ENCODE peak calls at places on chromosomes 16 and 17, in six cellular contexts. M is PC-9, J is neural progenitor cell, Z is PC-3, H is GM23248, Y is hepatocyte. B is an unnamed sample. For H3K79me2 and H3K36me3, the result is how much of the 10 kb centered on the place peaks cover.

GRCh38 chr16:73616186-73616585 is 568.3 kb upstream of the ZFHX3 start:
- DNase-seq in H (no peak), J (peak), Z (no peak), M (no peak), Y (no peak), B (no peak)

GRCh38 chr16:27025581-27025980 is 41.1 kb upstream of the C16orf82 start:
- DNase-seq in M (no peak), H (no peak), Y (no peak), J (no peak), Z (no peak), B (no peak)

GRCh38 chr16:71436473-71436872 is 5.4 kb downstream of the TLE7 start:
- DNase-seq in J (no peak), Y (no peak), M (no peak), Z (no peak), H (no peak), B (no peak)

GRCh38 chr16:81604960-81605383 is 160.4 kb downstream of the CMIP start:
- DNase-seq in Z (peak), J (no peak), H (peak), M (no peak), Y (peak), B (no peak)

GRCh38 chr17:4998027-4998665 is 396 bp downstream of the KIF1C start:
- DNase-seq in H (no peak), M (no peak), J (peak), Y (no peak), Z (no peak), B (no peak)

GRCh38 chr17:83186751-83187421 is 107.5 kb downstream of the METRNL start:
- DNase-seq in Z (no peak), J (no peak), H (no peak), M (no peak), Y (no peak), B (peak)

GRCh38 chr17:10727192-10727591 is 2.6 kb downstream of the TMEM220 start:
- DNase-seq in M (no peak), H (peak), Z (peak), J (no peak), Y (no peak), B (no peak)

GRCh38 chr16:77840623-77841274 is 52.4 kb downstream of the VAT1L start:
- DNase-seq in J (no peak), Z (no peak), M (no peak), Y (no peak), H (peak), B (no peak)

GRCh38 chr17:61551255-61551742 is 39.7 kb downstream of the NACA2 start:
- DNase-seq in M (no peak), Z (peak), Y (peak), J (peak), H (peak), B (no peak)

GRCh38 chr17:9427460-9428315 is 147.9 kb downstream of the STX8 start:
- DNase-seq in Z (no peak), J (no peak), Y (no peak), M (no peak), H (no peak), B (no peak)

GRCh38 chr16:75801307-75801706 is 75.0 kb upstream of the CPHXL start:
- DNase-seq in Z (peak), J (no peak), M (no peak), H (peak), Y (no peak), B (no peak)

GRCh38 chr17:72525225-72525988 is 404.6 kb downstream of the SOX9 start:
- DNase-seq in H (no peak), Z (no peak), J (no peak), Y (peak), M (no peak), B (no peak)

GRCh38 chr17:79612468-79613194 is 1.8 kb upstream of the RBFOX3 start:
- DNase-seq in Z (peak), H (peak), J (peak), Y (peak), M (peak), B (peak)

GRCh38 chr16:68412061-68412460 is 36.2 kb downstream of the SMPD3 start:
- DNase-seq in Z (no peak), J (no peak), M (no peak), Y (no peak), H (no peak), B (no peak)

GRCh38 chr17:16080366-16080765 is 80.7 kb downstream of the TTC19 start:
- DNase-seq in Y (no peak), H (no peak), Z (no peak), J (no peak), M (no peak), B (no peak)

GRCh38 chr16:19132898-19133297 is 19.1 kb downstream of the ITPRIPL2 start:
- DNase-seq in J (no peak), Z (no peak), M (no peak), H (no peak), Y (no peak), B (no peak)

GRCh38 chr17:31248986-31249385 is 48.1 kb downstream of the OMG start:
- DNase-seq in H (peak), M (peak), Y (no peak), J (no peak), Z (peak), B (no peak)

GRCh38 chr17:17161759-17162158 is 44.4 kb downstream of the PLD6 start:
- DNase-seq in J (no peak), M (no peak), H (no peak), Z (no peak), Y (no peak), B (no peak)

GRCh38 chr17:10092595-10092994 is 105.8 kb downstream of the GAS7 start:
- DNase-seq in H (no peak), Z (no peak), M (no peak), Y (no peak), J (no peak), B (no peak)

GRCh38 chr16:85347213-85347591 is 234.9 kb upstream of the CIBAR2 start:
- DNase-seq in H (peak), Z (no peak), Y (peak), M (peak), J (peak), B (peak)

GRCh38 chr17:9389116-9389515 is 186.5 kb downstream of the STX8 start:
- DNase-seq in H (peak), M (peak), J (no peak), Y (peak), Z (peak), B (no peak)

GRCh38 chr16:28324235-28324886 is 32.0 kb downstream of the SBK1 start:
- DNase-seq in Z (peak), M (no peak), J (no peak), H (no peak), Y (peak), B (no peak)

GRCh38 chr17:9924735-9925191 is 19.7 kb upstream of the RCVRN start:
- DNase-seq in J (peak), Z (peak), Y (peak), M (peak), H (peak), B (peak)

GRCh38 chr17:47728214-47728877 is 4.7 kb upstream of the TBX21 start:
- DNase-seq in H (no peak), J (no peak), Z (no peak), M (no peak), Y (no peak), B (no peak)

GRCh38 chr17:74449773-74450172 is 16.7 kb upstream of the CD300A start:
- DNase-seq in Z (no peak), H (no peak), Y (no peak), M (no peak), J (no peak), B (no peak)

GRCh38 chr17:77790143-77790829 is 168.2 kb upstream of the TNRC6C start:
- DNase-seq in J (peak), H (no peak), M (no peak), Y (no peak), Z (no peak), B (no peak)

GRCh38 chr16:73354426-73354825 is 306.5 kb upstream of the ZFHX3 start:
- DNase-seq in J (peak), M (no peak), H (no peak), Z (no peak), Y (no peak), B (no peak)

GRCh38 chr17:61746248-61746985 is 116.9 kb downstream of the BRIP1 start:
- DNase-seq in H (no peak), Z (no peak), J (no peak), Y (no peak), M (no peak), B (no peak)

GRCh38 chr16:25033852-25034251 is 18.7 kb upstream of the ARHGAP17 start:
- DNase-seq in Z (no peak), Y (no peak), M (no peak), H (peak), J (no peak), B (no peak)

GRCh38 chr17:58661499-58661898 is 30.3 kb downstream of the TEX14 start:
- DNase-seq in Y (no peak), J (no peak), M (no peak), Z (no peak), H (no peak), B (no peak)

GRCh38 chr17:28935744-28936460 is 15.4 kb downstream of the PHF12 start:
- DNase-seq in Z (no peak), H (no peak), Y (no peak), J (no peak), M (no peak), B (no peak)

GRCh38 chr17:33689725-33690124 is 396.6 kb upstream of the ASIC2 start:
- DNase-seq in H (peak), Z (peak), J (no peak), M (no peak), Y (no peak), B (no peak)

GRCh38 chr17:1731194-1731506 is 6.6 kb downstream of the WDR81 start:
- DNase-seq in Z (no peak), M (no peak), J (no peak), H (no peak), Y (no peak), B (no peak)

GRCh38 chr17:1730004-1730344 is 5.5 kb downstream of the WDR81 start:
- DNase-seq in Y (no peak), M (no peak), J (no peak), H (no peak), Z (no peak), B (no peak)

GRCh38 chr17:1732241-1733046 is 7.9 kb downstream of the WDR81 start:
- DNase-seq in M (no peak), Y (no peak), H (no peak), J (no peak), Z (no peak), B (no peak)

GRCh38 chr17:1733047-1733357 is 8.5 kb downstream of the WDR81 start:
- DNase-seq in M (no peak), Z (no peak), Y (no peak), H (no peak), J (no peak), B (no peak)

GRCh38 chr17:1730345-1731193 is 6.1 kb downstream of the WDR81 start:
- DNase-seq in H (peak), Y (peak), J (no peak), M (peak), Z (no peak), B (no peak)
- H2AFZ ChIP-seq in H (no peak), Y (no peak), J (no peak), M (no peak), Z (no peak), B (no peak)

GRCh38 chr16:2970563-2970962 is 1.4 kb downstream of the PAQR4 start:
- DNase-seq in H (no peak), J (no peak), Z (no peak), Y (no peak), M (no peak), B (no peak)
- H3K79me2 ChIP-seq in H (under half), J (under half), Z (under half), Y (under half), M (under half), B (half or more)

DNA sequence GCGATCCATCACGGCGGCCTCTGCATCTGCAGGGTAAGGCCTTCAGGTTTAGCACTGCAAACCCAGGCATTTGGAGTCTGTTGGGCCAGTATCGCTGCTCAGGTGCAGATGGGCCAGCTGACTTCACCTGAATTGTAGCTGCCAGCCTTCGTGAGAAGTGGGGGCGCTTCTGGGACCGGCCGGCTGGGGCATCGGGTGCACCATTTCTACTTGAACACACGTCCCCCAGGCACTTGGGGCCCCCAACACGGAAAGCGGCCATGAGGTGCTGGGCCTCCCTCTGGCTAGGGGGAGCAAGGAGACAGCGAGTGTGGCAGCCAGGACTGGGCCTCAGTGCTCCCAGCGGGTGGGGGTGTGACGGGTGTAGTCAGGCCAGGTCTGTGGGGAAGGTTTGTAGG is 767.6 kb downstream of the KCNJ18 start:
- DNase-seq in J (no peak), Y (no peak), Z (no peak), H (no peak), M (no peak), B (no peak)
- H3K36me3 ChIP-seq in J (under half), Y (under half), Z (under half), H (under half), M (under half), B (under half)

DNA sequence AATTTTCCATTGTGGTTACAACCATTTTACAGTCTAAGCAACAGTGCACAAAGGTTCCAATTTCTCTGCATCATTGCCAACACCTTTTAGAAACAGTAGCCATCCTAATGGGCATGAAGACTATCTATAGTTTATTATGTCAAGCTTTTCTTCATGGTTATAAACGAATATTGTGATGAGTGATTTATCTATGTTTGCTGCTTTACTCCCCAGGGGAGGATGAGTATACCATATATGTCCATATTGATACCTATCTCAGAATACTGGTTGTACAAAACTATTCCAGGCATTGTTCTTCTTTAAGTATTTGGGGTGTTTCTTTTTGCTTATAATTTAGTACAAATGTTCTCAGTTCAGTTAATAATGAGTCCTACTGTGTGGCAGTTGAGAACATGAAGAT is 98.3 kb downstream of the PRKCA start:
- DNase-seq in H (no peak), J (no peak), M (no peak), Z (no peak), Y (no peak), B (no peak)
- H2AFZ ChIP-seq in H (no peak), J (no peak), M (no peak), Z (no peak), Y (no peak), B (no peak)

DNA sequence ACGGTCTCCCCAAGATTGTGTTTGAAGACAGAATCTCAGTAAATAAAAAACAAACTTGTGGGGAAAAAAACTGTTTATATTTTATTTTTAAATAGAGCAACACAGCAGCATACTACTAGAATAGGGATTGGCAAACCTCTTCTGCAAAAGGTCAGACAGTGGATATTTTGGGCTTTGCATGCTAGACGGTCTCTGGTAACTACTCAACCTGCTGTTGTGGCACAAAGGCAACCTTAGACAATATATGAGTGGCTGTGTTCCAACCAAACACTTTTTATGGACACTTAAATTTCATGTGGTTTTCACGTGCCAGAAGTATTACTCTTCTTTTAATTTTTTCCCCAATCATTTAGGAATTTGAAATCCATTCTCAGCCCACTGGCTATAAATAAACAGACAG is 55.0 kb downstream of the IRX5 start:
- DNase-seq in M (no peak), Y (no peak), H (no peak), Z (no peak), J (no peak), B (no peak)
- H3K79me2 ChIP-seq in M (under half), Y (under half), H (under half), Z (under half), J (under half), B (under half)

DNA sequence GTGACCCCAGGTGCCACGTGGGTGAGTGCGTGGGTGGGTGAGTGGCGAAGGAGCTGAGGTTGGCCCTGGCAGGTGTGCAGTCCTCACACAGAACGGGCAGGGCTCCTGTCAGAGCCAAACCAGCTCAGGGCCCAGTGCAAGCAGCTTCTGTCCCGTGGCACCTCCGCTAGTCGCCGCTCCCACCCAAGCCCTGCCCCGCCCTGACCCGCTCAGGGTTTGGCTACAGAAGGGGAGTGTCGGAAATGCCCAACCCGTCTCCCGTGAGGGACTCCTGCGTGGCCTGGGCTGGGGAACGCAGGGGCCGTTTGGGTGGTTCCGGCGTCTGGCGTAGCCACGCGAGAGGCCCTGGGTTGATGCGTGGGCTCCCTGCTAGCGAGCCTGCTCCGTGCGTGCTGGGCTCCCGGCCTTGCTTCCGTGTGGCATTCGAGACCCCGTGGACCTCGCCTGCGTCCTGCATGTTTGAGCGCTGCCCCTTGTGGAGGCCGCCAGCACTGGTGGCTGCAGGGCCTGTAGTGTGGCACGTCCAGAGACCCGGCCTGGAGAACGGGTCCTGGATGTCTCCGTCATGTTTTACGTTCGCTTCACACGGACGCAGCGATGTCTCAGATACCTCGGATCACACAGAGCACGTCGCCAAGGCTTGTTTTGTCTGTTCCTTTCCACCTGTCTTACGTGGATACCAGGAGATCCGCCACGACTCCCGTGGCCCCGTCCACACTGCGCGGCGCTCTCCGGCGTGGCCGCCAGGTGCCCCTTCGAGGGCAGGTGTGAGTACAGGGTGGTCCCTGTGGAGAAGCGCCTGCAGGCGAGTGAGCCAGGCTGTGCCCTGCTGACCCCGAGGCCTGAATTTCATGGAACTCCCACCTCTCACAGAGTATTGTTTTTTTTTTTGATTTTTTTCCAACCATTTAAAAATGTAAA is 10.2 kb downstream of the CAPN15 start:
- DNase-seq in Y (no peak), M (no peak), J (no peak), H (no peak), Z (no peak), B (no peak)
- H3K36me3 ChIP-seq in Y (under half), M (under half), J (under half), H (under half), Z (under half), B (under half)

GRCh38 chr16:11312718-11313492 is 31.8 kb upstream of the PRM1 start:
- DNase-seq in M (peak), H (peak), Y (peak), J (no peak), Z (peak), B (peak)
- H2AFZ ChIP-seq in M (no peak), H (peak), Y (no peak), J (no peak), Z (peak), B (peak)

DNA sequence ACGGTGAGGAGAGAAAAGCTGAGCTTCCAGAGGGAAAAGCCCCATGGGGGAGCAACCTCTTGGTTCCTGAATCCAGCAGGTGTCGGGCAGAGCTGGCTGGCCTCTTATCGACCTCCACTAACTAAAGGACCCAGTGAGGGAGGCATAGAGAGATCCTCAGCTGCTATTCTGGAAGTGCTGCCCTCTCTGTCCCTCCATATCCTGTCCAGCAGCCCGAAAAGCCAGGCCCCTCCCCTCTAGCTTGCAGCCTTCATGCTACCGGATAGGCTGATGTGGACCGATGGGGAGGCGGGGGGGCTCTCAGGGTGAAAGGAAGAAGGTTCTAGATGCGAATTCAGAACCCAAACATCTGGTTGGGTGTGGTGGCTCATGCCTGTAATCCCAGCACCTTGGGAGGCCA is 24.9 kb downstream of the MXRA7 start:
- DNase-seq in J (no peak), M (no peak), H (no peak), Z (no peak), Y (no peak), B (no peak)
- H3K79me2 ChIP-seq in J (under half), M (under half), H (half or more), Z (under half), Y (under half), B (under half)